ENCODE peak calls at places on chromosome 3, in nine cellular contexts. R is cardiac septum; E is stimulated activated CD4-positive, alpha-beta T cell treated with anti-CD3 and anti-CD28 coated beads, Interleukin-4, amount 100 ng/mL, for 48 hours; P is activated T-helper 1 cell treated with anti-CD3 and anti-CD28 coated beads, Interleukin-2, amount 50 U/mL, for 16 hours; H is NCI-H524; B is dorsolateral prefrontal cortex; A is H54; G is H1; O is AG04450. F is an unnamed sample.
A peak's percentile ranks its signal among the peaks of the same experiment; 100 is the strongest.

GRCh38 chr3:187997490-187997889 is 156.5 kb upstream of the LPP start:
- DNase-seq in R (no peak), E (no peak), P (no peak), H (no peak), B (no peak), A (no peak), G (no peak), O (no peak), F (no peak)

GRCh38 chr3:72384602-72385001 is 463.6 kb downstream of the SHQ1 start:
- DNase-seq in R (no peak), E (no peak), P (no peak), H (no peak), B (no peak), A (no peak), G (no peak), O (no peak), F (no peak)

GRCh38 chr3:66854752-66855151 is 143.4 kb upstream of the KBTBD8 start:
- DNase-seq in R (no peak), E (no peak), P (no peak), H (no peak), B (no peak), A (no peak), G (no peak), O (no peak), F (no peak)

GRCh38 chr3:192637803-192638202 is 89.5 kb downstream of the FGF12 start:
- DNase-seq in R (no peak), E (no peak), P (no peak), H (no peak), B (no peak), A (no peak), G (no peak), O (no peak), F (no peak)

GRCh38 chr3:188829577-188829976 is 342.2 kb upstream of the TPRG1 start:
- DNase-seq in R (no peak), E (no peak), P (no peak), H (no peak), B (no peak), A (no peak), G (no peak), O (no peak), F (no peak)

GRCh38 chr3:134516905-134517304 is 31.0 kb downstream of the CEP63 start:
- DNase-seq in R (no peak), E (no peak), P (no peak), H (peak; percentile 95), B (no peak), A (no peak), G (no peak), O (no peak), F (no peak)

GRCh38 chr3:182148360-182148759 is 436.6 kb downstream of the SOX2 start:
- DNase-seq in R (no peak), E (no peak), P (no peak), H (no peak), B (no peak), A (no peak), G (no peak), O (no peak), F (no peak)

GRCh38 chr3:32106929-32107362 is 526 bp downstream of the GPD1L start:
- DNase-seq in R (no peak), E (peak; percentile 4), P (peak; percentile 7), H (peak; percentile 47), B (no peak), A (no peak), G (no peak), O (no peak), F (no peak)

GRCh38 chr3:135844381-135844780 is 121.1 kb upstream of the PPP2R3A start:
- DNase-seq in R (no peak), E (no peak), P (no peak), H (no peak), B (no peak), A (no peak), G (no peak), O (no peak), F (no peak)

GRCh38 chr3:146223401-146224373 is 27.2 kb downstream of the PLSCR4 start:
- DNase-seq in R (no peak), E (no peak), P (no peak), H (no peak), B (no peak), A (no peak), G (no peak), O (no peak), F (no peak)

GRCh38 chr3:115325539-115325938 is 178.5 kb upstream of the ZBTB20 start:
- DNase-seq in R (no peak), E (no peak), P (no peak), H (no peak), B (no peak), A (peak; percentile 7), G (no peak), O (peak; percentile 21), F (no peak)

GRCh38 chr3:12961007-12961725 is 112.1 kb downstream of the IQSEC1 start:
- DNase-seq in R (no peak), E (no peak), P (no peak), H (peak; percentile 88), B (no peak), A (no peak), G (no peak), O (no peak), F (no peak)

GRCh38 chr3:28799084-28799483 is 450.5 kb upstream of the AZI2 start:
- DNase-seq in R (no peak), E (no peak), P (no peak), H (no peak), B (no peak), A (no peak), G (no peak), O (no peak), F (no peak)

GRCh38 chr3:149992416-149993058 is 21.8 kb upstream of the PFN2 start:
- DNase-seq in R (no peak), E (no peak), P (no peak), H (no peak), B (no peak), A (no peak), G (no peak), O (no peak), F (no peak)

GRCh38 chr3:18559323-18559972 is 134.3 kb upstream of the SATB1 start:
- DNase-seq in R (no peak), E (peak; percentile 9), P (peak; percentile 2), H (peak; percentile 73), B (no peak), A (no peak), G (peak; percentile 27), O (no peak), F (no peak)

GRCh38 chr3:113721638-113722037 is 24.4 kb downstream of the NAA50 start:
- DNase-seq in R (no peak), E (no peak), P (no peak), H (no peak), B (no peak), A (no peak), G (no peak), O (no peak), F (no peak)

GRCh38 chr3:177452487-177452886 is 255.2 kb upstream of the TBL1XR1 start:
- DNase-seq in R (no peak), E (no peak), P (no peak), H (no peak), B (no peak), A (no peak), G (no peak), O (peak; percentile 67), F (peak; percentile 94)

GRCh38 chr3:174295336-174295735 is 563.8 kb upstream of the NAALADL2 start:
- DNase-seq in R (no peak), E (no peak), P (no peak), H (no peak), B (no peak), A (no peak), G (no peak), O (no peak), F (no peak)

F was measured in non-pigmented ciliary epithelial cell.